ENCODE peak calls at places on chromosomes 13 and 19, in eight cellular contexts. One of them, this sample, is unnamed. For H3K36me3, the result is how much of the 10 kb centered on the place peaks cover.

GRCh38 chr13:50203256-50204083 is 188.2 kb downstream of the KCNRG start:
- DNase-seq in aorta: no peak
- DNase-seq in keratinocyte: no peak
- DNase-seq in heart right ventricle: no peak
- DNase-seq in colonic mucosa: no peak
- DNase-seq in body of pancreas: no peak
- DNase-seq in fibroblast of lung: peak
- DNase-seq in GM12878: no peak
- DNase-seq in this sample: no peak

GRCh38 chr19:3084943-3085342 is 9.2 kb upstream of the GNA11 start:
- DNase-seq in aorta: no peak
- DNase-seq in keratinocyte: no peak
- DNase-seq in heart right ventricle: no peak
- DNase-seq in colonic mucosa: peak
- DNase-seq in body of pancreas: no peak
- DNase-seq in fibroblast of lung: no peak
- DNase-seq in GM12878: no peak
- DNase-seq in this sample: no peak

GRCh38 chr13:48579167-48579918 is 46.5 kb upstream of the RCBTB2 start:
- DNase-seq in aorta: no peak
- DNase-seq in keratinocyte: no peak
- DNase-seq in heart right ventricle: peak
- DNase-seq in colonic mucosa: peak
- DNase-seq in body of pancreas: no peak
- DNase-seq in fibroblast of lung: no peak
- DNase-seq in GM12878: peak
- DNase-seq in this sample: no peak

GRCh38 chr13:29499766-29500165 is 95.7 kb downstream of the SLC7A1 start:
- DNase-seq in aorta: no peak
- DNase-seq in keratinocyte: no peak
- DNase-seq in heart right ventricle: no peak
- DNase-seq in colonic mucosa: no peak
- DNase-seq in body of pancreas: no peak
- DNase-seq in fibroblast of lung: no peak
- DNase-seq in GM12878: no peak
- DNase-seq in this sample: peak

GRCh38 chr13:65856464-65856863 is 1373.7 kb downstream of the PCDH9 start:
- DNase-seq in aorta: no peak
- DNase-seq in keratinocyte: no peak
- DNase-seq in heart right ventricle: no peak
- DNase-seq in colonic mucosa: no peak
- DNase-seq in body of pancreas: no peak
- DNase-seq in fibroblast of lung: peak
- DNase-seq in GM12878: no peak
- DNase-seq in this sample: no peak

GRCh38 chr13:28585557-28585956 is 73.4 kb upstream of the POMP start:
- DNase-seq in aorta: no peak
- DNase-seq in keratinocyte: no peak
- DNase-seq in heart right ventricle: no peak
- DNase-seq in colonic mucosa: no peak
- DNase-seq in body of pancreas: no peak
- DNase-seq in fibroblast of lung: no peak
- DNase-seq in GM12878: no peak
- DNase-seq in this sample: no peak

GRCh38 chr13:112510002-112510780 is 77.8 kb downstream of the TUBGCP3 start:
- DNase-seq in aorta: no peak
- DNase-seq in keratinocyte: no peak
- DNase-seq in heart right ventricle: peak
- DNase-seq in colonic mucosa: no peak
- DNase-seq in body of pancreas: peak
- DNase-seq in fibroblast of lung: peak
- DNase-seq in GM12878: no peak
- DNase-seq in this sample: no peak

GRCh38 chr19:56066152-56067023 is 54.7 kb downstream of the ZNF787 start:
- DNase-seq in aorta: peak
- DNase-seq in keratinocyte: no peak
- DNase-seq in heart right ventricle: peak
- DNase-seq in colonic mucosa: peak
- DNase-seq in body of pancreas: peak
- DNase-seq in fibroblast of lung: peak
- DNase-seq in GM12878: no peak
- DNase-seq in this sample: peak

GRCh38 chr19:23762884-23763711 is 4.4 kb upstream of the ZNF681 start:
- DNase-seq in aorta: peak
- DNase-seq in keratinocyte: no peak
- DNase-seq in heart right ventricle: peak
- DNase-seq in colonic mucosa: peak
- DNase-seq in body of pancreas: peak
- DNase-seq in fibroblast of lung: peak
- DNase-seq in GM12878: peak
- DNase-seq in this sample: peak
- H3K27ac ChIP-seq in aorta: peak
- H3K27ac ChIP-seq in keratinocyte: peak
- H3K27ac ChIP-seq in heart right ventricle: peak
- H3K27ac ChIP-seq in colonic mucosa: peak
- H3K27ac ChIP-seq in body of pancreas: peak
- H3K27ac ChIP-seq in fibroblast of lung: no peak
- H3K27ac ChIP-seq in GM12878: peak
- H3K27ac ChIP-seq in this sample: peak

DNA sequence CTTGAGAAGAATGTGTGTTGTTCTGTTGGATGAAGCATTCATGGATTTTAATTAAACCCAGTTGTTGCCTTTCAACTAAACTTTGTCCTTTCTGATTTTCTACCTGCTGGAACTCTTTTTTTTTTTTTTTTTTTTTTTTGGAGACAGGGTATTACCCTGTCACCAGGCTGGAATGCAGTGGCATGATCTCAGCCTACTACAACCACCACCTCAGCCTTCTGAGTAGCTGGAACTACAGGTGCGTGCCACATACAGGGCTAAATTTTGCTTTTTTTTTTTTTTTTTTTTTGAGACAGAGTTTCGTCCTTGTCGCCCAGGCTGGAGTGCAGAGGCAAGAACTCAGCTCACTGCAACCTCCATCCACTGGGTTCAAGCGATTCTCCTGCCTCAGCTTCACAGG is 6.9 kb downstream of the ZNF791 start:
- DNase-seq in aorta: no peak
- DNase-seq in keratinocyte: no peak
- DNase-seq in heart right ventricle: no peak
- DNase-seq in colonic mucosa: no peak
- DNase-seq in body of pancreas: no peak
- DNase-seq in fibroblast of lung: no peak
- DNase-seq in GM12878: no peak
- DNase-seq in this sample: peak
- H3K36me3 ChIP-seq in aorta: under half
- H3K36me3 ChIP-seq in keratinocyte: under half
- H3K36me3 ChIP-seq in heart right ventricle: under half
- H3K36me3 ChIP-seq in colonic mucosa: under half
- H3K36me3 ChIP-seq in body of pancreas: under half
- H3K36me3 ChIP-seq in fibroblast of lung: under half
- H3K36me3 ChIP-seq in GM12878: under half
- H3K36me3 ChIP-seq in this sample: under half

GRCh38 chr13:35858665-35859064 is 272.5 kb downstream of the DCLK1 start:
- DNase-seq in aorta: no peak
- DNase-seq in keratinocyte: no peak
- DNase-seq in heart right ventricle: no peak
- DNase-seq in colonic mucosa: no peak
- DNase-seq in body of pancreas: no peak
- DNase-seq in fibroblast of lung: peak
- DNase-seq in GM12878: no peak
- DNase-seq in this sample: no peak

GRCh38 chr13:35856721-35857346 is 274.3 kb downstream of the DCLK1 start:
- DNase-seq in aorta: no peak
- DNase-seq in keratinocyte: no peak
- DNase-seq in heart right ventricle: no peak
- DNase-seq in colonic mucosa: no peak
- DNase-seq in body of pancreas: no peak
- DNase-seq in fibroblast of lung: no peak
- DNase-seq in GM12878: no peak
- DNase-seq in this sample: no peak

GRCh38 chr13:35857769-35858168 is 273.4 kb downstream of the DCLK1 start:
- DNase-seq in aorta: no peak
- DNase-seq in keratinocyte: no peak
- DNase-seq in heart right ventricle: no peak
- DNase-seq in colonic mucosa: no peak
- DNase-seq in body of pancreas: no peak
- DNase-seq in fibroblast of lung: no peak
- DNase-seq in GM12878: no peak
- DNase-seq in this sample: no peak

GRCh38 chr13:35860661-35861060 is 270.5 kb downstream of the DCLK1 start:
- DNase-seq in aorta: no peak
- DNase-seq in keratinocyte: no peak
- DNase-seq in heart right ventricle: no peak
- DNase-seq in colonic mucosa: no peak
- DNase-seq in body of pancreas: no peak
- DNase-seq in fibroblast of lung: no peak
- DNase-seq in GM12878: no peak
- DNase-seq in this sample: no peak

GRCh38 chr13:35859981-35860380 is 271.2 kb downstream of the DCLK1 start:
- DNase-seq in aorta: no peak
- DNase-seq in keratinocyte: no peak
- DNase-seq in heart right ventricle: no peak
- DNase-seq in colonic mucosa: no peak
- DNase-seq in body of pancreas: no peak
- DNase-seq in fibroblast of lung: no peak
- DNase-seq in GM12878: no peak
- DNase-seq in this sample: no peak
- H3K27ac ChIP-seq in aorta: no peak
- H3K27ac ChIP-seq in keratinocyte: no peak
- H3K27ac ChIP-seq in heart right ventricle: no peak
- H3K27ac ChIP-seq in colonic mucosa: no peak
- H3K27ac ChIP-seq in body of pancreas: no peak
- H3K27ac ChIP-seq in fibroblast of lung: no peak
- H3K27ac ChIP-seq in GM12878: no peak
- H3K27ac ChIP-seq in this sample: no peak

GRCh38 chr13:114296902-114297301 is 15.5 kb downstream of the UPF3A start:
- DNase-seq in aorta: no peak
- DNase-seq in keratinocyte: no peak
- DNase-seq in heart right ventricle: no peak
- DNase-seq in colonic mucosa: no peak
- DNase-seq in body of pancreas: no peak
- DNase-seq in fibroblast of lung: no peak
- DNase-seq in GM12878: no peak
- DNase-seq in this sample: no peak
- H3K36me3 ChIP-seq in aorta: under half
- H3K36me3 ChIP-seq in keratinocyte: under half
- H3K36me3 ChIP-seq in heart right ventricle: under half
- H3K36me3 ChIP-seq in colonic mucosa: under half
- H3K36me3 ChIP-seq in body of pancreas: under half
- H3K36me3 ChIP-seq in fibroblast of lung: under half
- H3K36me3 ChIP-seq in GM12878: under half
- H3K36me3 ChIP-seq in this sample: half or more

DNA sequence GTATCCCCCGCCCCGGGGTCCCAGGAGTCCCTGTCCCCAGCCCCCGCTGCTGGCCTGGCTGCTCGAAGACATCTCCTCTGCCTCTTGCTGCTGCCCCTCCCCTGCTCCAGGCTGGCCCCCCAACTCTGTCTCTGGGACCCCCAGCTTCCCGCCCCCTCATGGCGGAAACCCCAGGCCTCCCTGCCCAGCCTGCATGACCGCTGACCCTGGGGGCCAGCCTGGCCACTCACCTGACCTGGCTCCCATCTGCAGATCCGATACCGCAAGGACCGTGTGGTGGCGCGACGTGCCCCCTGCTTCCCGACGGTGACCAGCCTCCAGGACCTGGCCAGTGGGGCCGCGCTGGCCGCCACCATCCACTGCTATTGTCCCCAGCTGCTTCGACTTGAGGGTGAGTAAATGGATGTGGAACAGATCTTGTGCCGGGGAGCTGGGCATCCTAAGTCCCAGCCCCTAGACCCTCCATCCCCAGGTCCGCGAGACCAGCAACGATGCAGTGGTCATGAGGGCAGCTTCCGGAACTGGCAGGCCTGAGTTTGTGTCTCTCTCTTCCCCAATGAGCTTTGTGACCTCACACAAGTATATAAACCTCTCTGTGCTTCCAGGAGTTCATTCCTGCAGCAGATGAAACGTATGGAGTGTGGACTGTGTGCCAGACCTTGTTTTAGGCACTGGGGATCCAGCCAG is 12.4 kb downstream of the CAMSAP3 start:
- DNase-seq in aorta: no peak
- DNase-seq in keratinocyte: no peak
- DNase-seq in heart right ventricle: no peak
- DNase-seq in colonic mucosa: no peak
- DNase-seq in body of pancreas: no peak
- DNase-seq in fibroblast of lung: no peak
- DNase-seq in GM12878: no peak
- DNase-seq in this sample: peak
- H3K27ac ChIP-seq in aorta: no peak
- H3K27ac ChIP-seq in keratinocyte: no peak
- H3K27ac ChIP-seq in heart right ventricle: no peak
- H3K27ac ChIP-seq in colonic mucosa: no peak
- H3K27ac ChIP-seq in body of pancreas: no peak
- H3K27ac ChIP-seq in fibroblast of lung: no peak
- H3K27ac ChIP-seq in GM12878: no peak
- H3K27ac ChIP-seq in this sample: no peak

DNA sequence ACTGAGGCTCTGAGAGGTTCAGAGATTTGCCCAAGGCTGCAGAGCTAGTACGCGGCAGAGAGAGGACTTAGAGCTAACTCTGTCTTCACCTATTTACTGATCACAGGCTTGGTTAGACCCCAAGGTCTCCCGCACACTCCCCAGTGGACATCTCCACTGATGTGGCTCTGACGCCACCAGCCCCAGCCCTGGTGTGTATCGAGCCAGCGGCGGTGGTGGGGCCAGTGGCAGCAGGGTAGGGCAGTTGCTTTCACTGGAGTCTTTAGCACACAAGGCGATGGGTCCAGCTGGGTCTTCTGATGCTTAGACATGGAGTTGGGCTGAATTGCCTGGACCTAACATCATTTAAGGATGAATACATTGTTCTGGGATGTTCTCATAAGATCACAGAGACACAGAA is 85.4 kb downstream of the ANKRD10 start:
- DNase-seq in aorta: no peak
- DNase-seq in keratinocyte: no peak
- DNase-seq in heart right ventricle: no peak
- DNase-seq in colonic mucosa: no peak
- DNase-seq in body of pancreas: no peak
- DNase-seq in fibroblast of lung: no peak
- DNase-seq in GM12878: no peak
- DNase-seq in this sample: no peak
- H3K36me3 ChIP-seq in aorta: under half
- H3K36me3 ChIP-seq in keratinocyte: under half
- H3K36me3 ChIP-seq in heart right ventricle: under half
- H3K36me3 ChIP-seq in colonic mucosa: under half
- H3K36me3 ChIP-seq in body of pancreas: under half
- H3K36me3 ChIP-seq in fibroblast of lung: under half
- H3K36me3 ChIP-seq in GM12878: under half
- H3K36me3 ChIP-seq in this sample: under half